ENCODE peak calls at places on chromosomes 11 and 22, in four cellular contexts. M, E, F and L are unnamed samples.

GRCh38 chr11:77530879-77531278 is 57.0 kb upstream of the PAK1 start:
- DNase-seq in M (no peak), F (no peak), E (no peak), L (no peak)

GRCh38 chr11:120877746-120878365 is 146.0 kb upstream of the TBCEL start:
- DNase-seq in F (no peak), M (no peak), E (no peak), L (no peak)

GRCh38 chr11:61890536-61891330 is 612 bp downstream of the FADS3 start:
- DNase-seq in E (peak), F (peak), M (peak), L (peak)

GRCh38 chr22:38427465-38427864 is 27.5 kb downstream of the KCNJ4 start:
- DNase-seq in M (no peak), E (no peak), F (no peak), L (no peak)

GRCh38 chr11:91265946-91266345 is 958.7 kb upstream of the FAT3 start:
- DNase-seq in F (no peak), M (no peak), E (peak), L (no peak)

GRCh38 chr11:82906236-82906635 is 4.7 kb downstream of the DDIAS start:
- DNase-seq in M (no peak), E (peak), F (no peak), L (peak)

GRCh38 chr11:20729597-20730095 is 60.3 kb downstream of the NELL1 start:
- DNase-seq in M (no peak), E (no peak), F (no peak), L (no peak)

GRCh38 chr22:17880020-17880419 is 105.8 kb upstream of the BID start:
- DNase-seq in F (no peak), E (no peak), M (no peak), L (no peak)

GRCh38 chr22:48758905-48759875 is 1068.5 kb downstream of the BRD1 start:
- DNase-seq in E (no peak), F (no peak), M (no peak), L (no peak)

GRCh38 chr11:79237111-79237510 is 203.7 kb downstream of the TENM4 start:
- DNase-seq in F (no peak), M (no peak), E (no peak), L (no peak)

GRCh38 chr11:124801636-124802312 is 1.6 kb upstream of the MSANTD2 start:
- DNase-seq in F (no peak), M (no peak), E (peak), L (peak)

GRCh38 chr11:69000831-69001245 is 12.2 kb downstream of the MRGPRF start:
- DNase-seq in F (no peak), E (peak), M (no peak), L (peak)

GRCh38 chr22:46413725-46414379 is 78.3 kb downstream of the TRMU start:
- DNase-seq in E (no peak), F (no peak), M (no peak), L (no peak)

GRCh38 chr22:49267996-49268395 is 559.7 kb downstream of the BRD1 start:
- DNase-seq in E (no peak), F (no peak), M (no peak), L (no peak)

GRCh38 chr22:37183432-37184379 is 4.3 kb downstream of the C1QTNF6 start:
- DNase-seq in M (no peak), E (no peak), F (peak), L (no peak)
- TF ChIP-seq CTCF in M (no peak), E (no peak), F (no peak), L (no peak)

GRCh38 chr11:15944460-15944859 is 411.9 kb downstream of the SOX6 start:
- DNase-seq in M (no peak), E (no peak), F (no peak), L (no peak)

GRCh38 chr11:15942936-15943335 is 413.4 kb downstream of the SOX6 start:
- DNase-seq in F (no peak), M (no peak), E (no peak), L (no peak)

GRCh38 chr11:15943418-15944197 is 412.7 kb downstream of the SOX6 start:
- DNase-seq in M (no peak), F (no peak), E (no peak), L (no peak)

GRCh38 chr11:15945726-15946125 is 410.6 kb downstream of the SOX6 start:
- DNase-seq in E (no peak), F (no peak), M (no peak), L (no peak)

GRCh38 chr11:15947681-15948648 is 408.4 kb downstream of the SOX6 start:
- DNase-seq in F (no peak), M (no peak), E (no peak), L (no peak)
- TF ChIP-seq CTCF in F (no peak), M (no peak), E (no peak), L (no peak)

DNA sequence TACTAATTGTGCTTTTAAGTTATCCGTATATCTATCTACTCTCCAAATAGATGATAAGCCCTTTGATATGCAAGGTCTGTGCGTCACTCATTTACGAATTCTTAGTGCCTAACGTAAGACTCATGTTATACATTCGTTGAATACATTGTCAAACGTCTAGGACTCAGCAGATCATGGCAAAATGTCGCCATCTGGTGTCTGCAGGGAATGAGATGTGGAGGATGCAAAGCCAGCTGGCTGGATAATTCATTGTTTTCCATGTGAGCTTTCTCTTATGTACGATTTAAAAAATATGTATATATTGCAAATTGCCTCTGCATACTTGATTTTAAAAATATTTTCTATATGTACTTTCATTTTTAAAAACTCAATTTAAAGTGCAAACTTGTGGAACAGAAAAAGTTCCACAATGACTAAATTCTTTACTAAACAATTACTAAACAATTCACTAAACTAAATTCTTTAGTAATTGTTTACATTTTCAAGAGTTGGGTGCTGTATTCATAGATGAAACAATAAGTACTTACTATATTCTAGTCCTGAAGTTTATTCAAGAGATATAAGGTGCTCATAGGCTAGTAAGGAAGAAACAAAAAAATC is 33.8 kb downstream of the ZNF202 start:
- DNase-seq in M (peak), F (peak), E (peak), L (peak)
- TF ChIP-seq CTCF in M (peak), F (peak), E (peak), L (peak)

DNA sequence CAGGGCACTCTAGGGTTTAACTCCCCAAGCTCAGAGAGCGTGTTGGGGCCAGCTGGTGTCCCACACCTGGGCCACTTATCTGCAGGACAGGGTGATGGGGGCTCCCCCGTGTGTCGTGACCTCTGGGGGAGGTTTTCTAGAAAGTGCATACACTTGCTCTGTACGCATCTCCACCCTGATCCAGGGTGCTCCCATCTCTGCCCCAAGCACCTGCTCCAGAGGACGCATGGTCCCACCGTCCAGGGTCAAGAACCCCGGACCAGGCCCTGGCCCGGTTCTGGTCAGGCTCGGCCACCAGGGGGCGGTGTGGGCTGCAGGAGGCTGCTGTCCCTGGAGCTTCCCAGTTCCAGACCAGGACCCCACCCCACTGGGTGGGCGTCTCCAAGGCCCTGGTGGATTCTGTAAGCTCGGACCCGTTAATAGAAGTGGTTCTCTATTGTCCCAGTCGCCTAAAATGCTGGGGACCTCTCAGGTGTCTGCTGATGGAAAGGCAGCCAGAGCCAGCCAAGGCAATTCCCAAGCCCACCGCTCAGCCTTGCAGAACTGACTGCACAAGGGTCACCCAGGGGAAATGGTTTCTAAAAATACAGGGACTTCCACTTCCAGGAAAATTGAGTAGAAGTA is 34.7 kb upstream of the SEPTIN5 start:
- DNase-seq in M (peak), F (peak), E (no peak), L (peak)
- TF ChIP-seq CTCF in M (peak), F (peak), E (peak), L (peak)

GRCh38 chr11:46117842-46118241 is 3.4 kb downstream of the PHF21A start:
- DNase-seq in E (no peak), F (no peak), M (no peak), L (no peak)
- TF ChIP-seq CTCF in E (peak), F (no peak), M (no peak), L (peak)

DNA sequence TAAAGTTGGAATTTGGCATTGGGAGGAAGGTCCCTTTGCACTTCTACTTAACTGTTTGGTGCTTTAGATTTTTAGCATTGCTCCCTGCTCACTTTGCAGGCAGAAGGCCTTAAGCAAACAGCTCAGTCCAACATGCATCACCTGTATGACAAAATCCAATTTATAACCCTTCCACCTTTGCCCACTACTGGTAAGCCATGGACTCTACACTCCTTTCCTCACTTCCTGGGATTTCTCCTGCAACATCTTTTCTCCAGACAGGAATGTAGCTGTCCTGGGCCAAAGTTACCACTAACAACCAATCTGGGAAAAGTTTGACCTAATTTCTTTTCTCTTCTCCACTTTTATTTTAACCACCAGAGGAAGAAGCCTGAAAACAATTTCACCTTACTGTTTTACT is 1.8 kb upstream of the OR2D2 start:
- DNase-seq in E (no peak), F (no peak), M (no peak), L (no peak)
- TF ChIP-seq CTCF in E (no peak), F (no peak), M (no peak), L (no peak)